ENCODE peak calls at places on chromosomes 1 and 21, in four cellular contexts. X is K562, S is HepG2, M is GM12878. T is an unnamed sample.

GRCh38 chr1:232806071-232806510 is 875 bp downstream of the MAP10 start:
- DNase-seq in X (no peak), S (no peak), M (no peak), T (no peak)

GRCh38 chr1:247647864-247648263 is 31.7 kb downstream of the OR13G1 start:
- DNase-seq in X (no peak), S (no peak), M (no peak), T (no peak)

GRCh38 chr1:82565146-82565545 is 764.4 kb downstream of the ADGRL2 start:
- DNase-seq in X (no peak), S (no peak), M (no peak), T (no peak)

GRCh38 chr1:77253211-77253610 is 28.6 kb upstream of the AK5 start:
- DNase-seq in X (no peak), S (no peak), M (no peak), T (no peak)

GRCh38 chr1:162389021-162389818 is 7.7 kb downstream of the C1orf226 start:
- DNase-seq in X (no peak), S (no peak), M (no peak), T (no peak)

GRCh38 chr21:37087188-37087587 is 14.1 kb downstream of the TTC3 start:
- DNase-seq in X (no peak), S (no peak), M (no peak), T (no peak)

GRCh38 chr1:154430903-154431302 is 25.8 kb downstream of the IL6R start:
- DNase-seq in X (peak), S (no peak), M (no peak), T (peak)

GRCh38 chr1:37038079-37038702 is 3.9 kb upstream of the GRIK3 start:
- DNase-seq in X (no peak), S (no peak), M (no peak), T (peak)

GRCh38 chr1:9080704-9081291 is 11.4 kb upstream of the SLC2A5 start:
- DNase-seq in X (no peak), S (no peak), M (no peak), T (no peak)

GRCh38 chr1:54989473-54989872 is 9.0 kb downstream of the TMEM61 start:
- DNase-seq in X (no peak), S (no peak), M (no peak), T (no peak)

GRCh38 chr1:17874665-17875064 is 119.5 kb downstream of the ACTL8 start:
- DNase-seq in X (no peak), S (no peak), M (no peak), T (no peak)

GRCh38 chr1:17875882-17876280 is 120.7 kb downstream of the ACTL8 start:
- DNase-seq in X (no peak), S (no peak), M (no peak), T (no peak)

GRCh38 chr1:17875171-17875881 is 120.2 kb downstream of the ACTL8 start:
- DNase-seq in X (no peak), S (no peak), M (no peak), T (no peak)

GRCh38 chr1:17873007-17873675 is 118.0 kb downstream of the ACTL8 start:
- DNase-seq in X (no peak), S (no peak), M (no peak), T (no peak)

GRCh38 chr1:17874231-17874630 is 119.1 kb downstream of the ACTL8 start:
- DNase-seq in X (no peak), S (no peak), M (no peak), T (no peak)
- TF ChIP-seq ESRRA in X (no peak), S (no peak), M (no peak), T (no peak)

DNA sequence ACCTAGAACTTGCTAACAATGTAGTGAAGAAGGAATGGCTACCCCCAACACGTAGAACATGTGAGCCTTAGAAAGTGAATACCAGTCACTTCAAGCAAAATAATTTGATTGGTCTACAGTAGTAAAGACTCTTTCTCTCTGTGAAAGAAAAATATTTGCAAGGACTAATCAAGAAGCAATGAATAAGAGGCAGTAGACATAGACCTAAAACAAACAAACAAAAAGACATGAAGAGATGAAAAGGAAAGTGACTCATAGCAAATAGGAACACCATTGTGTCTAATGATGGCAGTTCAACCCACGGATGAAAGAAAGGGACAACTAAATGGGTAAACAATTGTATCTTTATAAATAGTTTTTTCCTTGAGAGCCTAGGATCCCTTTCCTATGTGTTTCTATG is 811.6 kb downstream of the USP25 start:
- DNase-seq in X (no peak), S (no peak), M (no peak), T (no peak)
- TF ChIP-seq CBFB in X (no peak), S (no peak), M (no peak), T (no peak)

DNA sequence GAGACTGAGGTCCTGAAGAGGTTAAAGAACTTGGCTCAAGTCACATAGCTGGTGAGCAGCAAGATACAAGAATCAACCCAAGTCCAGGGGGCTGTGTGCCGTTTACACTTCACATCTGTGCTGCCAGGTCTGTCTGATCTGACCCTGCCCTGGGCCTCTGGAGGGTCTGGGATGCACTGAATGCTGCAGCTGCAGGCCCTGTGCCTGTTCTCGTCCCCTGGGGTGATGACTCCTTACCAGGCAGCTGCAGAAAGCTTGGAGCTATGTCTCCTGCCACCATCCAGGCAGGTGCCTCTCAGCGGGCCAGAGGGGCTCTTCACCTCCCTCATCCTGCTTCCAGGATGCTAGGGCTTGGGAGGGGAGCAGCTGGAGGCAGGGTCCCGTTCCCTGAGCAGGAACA is 63.5 kb downstream of the LRRN2 start:
- DNase-seq in X (no peak), S (no peak), M (no peak), T (no peak)
- TF ChIP-seq ESRRA in X (no peak), S (no peak), M (no peak), T (no peak)

DNA sequence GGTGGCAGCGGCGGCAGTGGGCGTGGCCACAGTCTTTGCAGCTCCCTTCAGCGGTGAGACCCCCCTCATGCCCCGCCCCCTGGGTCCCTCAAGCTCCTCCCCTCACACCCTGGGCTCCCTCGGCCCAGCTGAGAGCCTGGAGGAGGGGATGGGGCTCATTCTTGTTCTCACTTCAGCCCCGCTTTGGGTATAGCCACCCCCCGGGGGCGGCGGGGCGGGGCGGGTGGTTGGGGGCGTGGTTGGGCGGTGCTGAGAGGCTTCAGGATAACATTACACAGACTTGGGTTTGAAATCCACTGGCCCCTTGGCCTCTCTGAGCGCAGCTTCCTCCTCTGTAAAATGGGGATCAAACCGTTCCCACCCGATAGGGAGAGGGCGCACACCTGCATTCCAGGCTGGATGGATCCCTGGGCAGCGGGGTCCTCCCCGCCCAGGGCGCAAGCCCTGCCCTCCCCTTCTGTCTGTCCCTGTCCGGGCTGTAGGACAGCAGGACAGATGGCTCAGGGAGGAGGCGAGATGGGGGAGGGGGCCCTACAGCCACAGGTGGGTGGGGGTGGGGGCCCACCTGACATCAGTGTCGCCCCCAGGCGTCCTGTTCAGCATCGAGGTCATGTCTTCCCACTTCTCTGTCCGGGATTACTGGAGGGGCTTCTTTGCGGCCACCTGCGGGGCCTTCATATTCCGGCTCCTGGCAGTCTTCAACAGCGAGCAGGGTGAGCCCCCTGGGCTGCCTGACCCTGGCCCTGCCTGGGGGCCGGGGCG is 5.1 kb downstream of the CLCNKA start:
- DNase-seq in X (peak), S (no peak), M (no peak), T (peak)
- TF ChIP-seq CBFB in X (no peak), S (no peak), M (no peak), T (no peak)

GRCh38 chr1:166489356-166489669 is 322.5 kb upstream of the FAM78B start:
- DNase-seq in X (no peak), S (no peak), M (no peak), T (no peak)
- TF ChIP-seq ESRRA in X (no peak), S (no peak), M (no peak), T (no peak)

DNA sequence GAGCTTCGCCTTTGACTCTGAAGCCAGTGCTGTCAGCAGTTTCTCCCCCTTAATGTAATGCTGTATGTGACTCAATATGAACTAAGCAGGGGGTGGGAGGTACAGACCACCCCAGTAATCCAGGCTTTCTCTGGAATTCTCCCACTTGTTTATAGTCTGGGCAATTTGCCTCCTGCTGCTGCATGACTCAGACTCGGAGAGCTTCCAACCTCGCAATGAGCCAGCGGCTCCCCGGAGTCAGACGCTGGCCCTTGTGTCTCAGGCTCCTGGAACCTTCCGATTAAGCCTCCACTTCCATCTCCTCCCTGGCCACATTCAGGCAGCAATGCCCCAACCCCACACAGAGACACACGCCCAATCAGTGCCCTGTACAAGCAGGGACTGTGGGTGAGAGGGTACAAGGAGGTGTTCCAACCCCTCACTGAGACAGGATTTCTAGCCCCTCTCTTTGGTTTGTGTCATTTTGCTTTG is 471.7 kb upstream of the VAMP3 start:
- DNase-seq in X (no peak), S (no peak), M (no peak), T (no peak)
- TF ChIP-seq CBFB in X (no peak), S (no peak), M (no peak), T (no peak)

DNA sequence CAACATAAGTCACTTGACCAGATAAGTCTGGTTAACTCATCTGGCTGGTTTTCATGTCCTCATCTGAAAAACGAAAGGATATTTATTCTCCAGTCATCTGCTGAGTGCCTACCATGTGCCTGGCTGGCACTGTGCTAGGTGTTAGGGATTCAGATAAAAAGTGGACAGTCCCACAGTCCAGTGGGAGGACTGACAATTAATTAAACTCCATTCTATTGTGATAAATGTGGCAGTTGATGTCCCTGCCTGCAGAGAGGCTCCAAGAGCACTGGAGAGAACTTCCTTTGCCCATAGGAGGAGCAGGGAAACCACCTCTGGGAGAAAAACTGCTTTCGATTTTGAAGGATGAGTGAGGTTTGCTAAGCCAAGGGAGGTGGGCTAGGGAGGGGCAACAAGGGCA is 5.4 kb downstream of the NUAK2 start:
- DNase-seq in X (no peak), S (no peak), M (no peak), T (no peak)
- TF ChIP-seq ESRRA in X (no peak), S (no peak), M (no peak), T (no peak)

DNA sequence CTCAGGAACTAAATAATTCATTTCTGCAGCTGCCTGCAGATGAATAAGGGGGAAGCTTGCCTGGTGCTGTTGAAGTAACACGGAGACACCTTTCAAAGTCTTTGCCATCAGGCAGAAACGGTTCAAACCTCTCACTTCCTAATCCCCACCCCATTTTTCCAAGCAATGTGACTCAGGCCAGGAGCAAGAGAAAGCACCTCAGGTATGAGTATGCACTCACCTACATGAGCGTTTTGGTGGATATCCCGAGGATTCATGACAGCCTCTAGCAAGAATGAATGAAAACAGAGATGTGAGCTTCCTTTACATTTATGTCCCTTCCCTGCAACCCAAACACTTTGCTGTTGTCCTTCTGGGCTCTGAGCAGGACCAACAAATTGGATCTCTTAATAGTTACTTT is 63.4 kb upstream of the LAX1 start:
- DNase-seq in X (no peak), S (no peak), M (no peak), T (no peak)
- TF ChIP-seq CBFB in X (no peak), S (no peak), M (no peak), T (no peak)

T was measured in WTC11.